ENCODE peak calls at places on chromosomes 12 and 14, in four cellular contexts. I is cardiac muscle cell, K is adrenal gland, T is ovary. V is an unnamed sample. For H3K36me3, the result is how much of the 10 kb centered on the place peaks cover.

GRCh38 chr14:55819610-55820304 is 239.8 kb downstream of the KTN1 start:
- DNase-seq in I (peak), T (no peak), K (no peak), V (no peak)

GRCh38 chr14:96265387-96265786 is 9.4 kb downstream of the BDKRB1 start:
- DNase-seq in I (no peak), T (no peak), K (no peak), V (no peak)

GRCh38 chr14:103400537-103400936 is 15.3 kb downstream of the MARK3 start:
- DNase-seq in K (no peak), I (no peak), T (no peak), V (no peak)

GRCh38 chr12:75446857-75447256 is 33.7 kb upstream of the GLIPR1 start:
- DNase-seq in I (no peak), K (no peak), T (no peak), V (no peak)

GRCh38 chr12:132702640-132703039 is 8.0 kb upstream of the PGAM5 start:
- DNase-seq in K (no peak), T (no peak), I (no peak), V (no peak)

GRCh38 chr12:14913381-14913781 is 25.0 kb downstream of the ERP27 start:
- DNase-seq in K (no peak), T (no peak), I (peak), V (no peak)

GRCh38 chr12:118370601-118371000 is 2.1 kb downstream of the TAOK3 start:
- DNase-seq in T (no peak), K (no peak), I (no peak), V (peak)

GRCh38 chr14:79947440-79947839 is 263.9 kb downstream of the DIO2 start:
- DNase-seq in K (no peak), I (no peak), T (no peak), V (no peak)

GRCh38 chr12:127165567-127166392 is 1101.2 kb upstream of the TMEM132C start:
- DNase-seq in I (peak), T (peak), K (peak), V (peak)

GRCh38 chr12:52215587-52216031 is 17.4 kb upstream of the KRT7 start:
- DNase-seq in K (no peak), I (peak), T (no peak), V (no peak)

GRCh38 chr14:74816124-74816523 is 53.0 kb downstream of the YLPM1 start:
- DNase-seq in I (no peak), T (no peak), K (no peak), V (no peak)

GRCh38 chr14:100588671-100589070 is 1.5 kb upstream of the BEGAIN start:
- DNase-seq in K (no peak), I (no peak), T (peak), V (no peak)

GRCh38 chr14:80996049-80996901 is 40.9 kb downstream of the TSHR start:
- DNase-seq in K (peak), T (no peak), I (peak), V (peak)

GRCh38 chr12:2960432-2960956 is 1.3 kb downstream of the TEAD4 start:
- DNase-seq in T (no peak), I (no peak), K (no peak), V (peak)

GRCh38 chr12:93712204-93712603 is 35.0 kb downstream of the CRADD start:
- DNase-seq in T (no peak), I (no peak), K (no peak), V (no peak)

GRCh38 chr12:53623986-53624385 is 2.2 kb downstream of the ATF7 start:
- DNase-seq in T (no peak), I (peak), K (no peak), V (no peak)

GRCh38 chr12:10873374-10873773 is 10.7 kb downstream of the PRH1 start:
- DNase-seq in T (no peak), I (peak), K (no peak), V (no peak)

GRCh38 chr14:90137807-90138206 is 76.0 kb downstream of the KCNK13 start:
- DNase-seq in T (no peak), I (peak), K (no peak), V (no peak)

GRCh38 chr12:20616093-20616492 is 79.0 kb upstream of the SLCO1C1 start:
- DNase-seq in K (no peak), I (no peak), T (no peak), V (no peak)

GRCh38 chr12:127280393-127281275 is 986.3 kb upstream of the TMEM132C start:
- DNase-seq in I (peak), T (peak), K (peak), V (peak)

GRCh38 chr12:59850268-59850667 is 254.4 kb downstream of the SLC16A7 start:
- DNase-seq in T (no peak), K (no peak), I (no peak), V (no peak)

GRCh38 chr12:25052191-25053020 is 103.5 kb upstream of the BCAT1 start:
- DNase-seq in K (peak), I (peak), T (no peak), V (no peak)

GRCh38 chr12:28536088-28536487 is 345.8 kb downstream of the CCDC91 start:
- DNase-seq in I (peak), K (no peak), T (no peak), V (no peak)

GRCh38 chr14:69716483-69717187 is 50.3 kb upstream of the SRSF5 start:
- DNase-seq in T (no peak), I (peak), K (no peak), V (no peak)

GRCh38 chr12:24081092-24081529 is 131.6 kb upstream of the SOX5 start:
- DNase-seq in T (no peak), K (no peak), I (no peak), V (no peak)

GRCh38 chr14:105315211-105315721 is 718 bp downstream of the PACS2 start:
- DNase-seq in T (peak), I (peak), K (peak), V (peak)

GRCh38 chr12:128791395-128792322 is 32.1 kb downstream of the SLC15A4 start:
- DNase-seq in T (no peak), I (no peak), K (no peak), V (no peak)
- H3K36me3 ChIP-seq in T (under half), I (under half), K (under half), V (under half)

GRCh38 chr12:108975024-108975593 is 45.8 kb downstream of the SVOP start:
- DNase-seq in I (peak), T (no peak), K (no peak), V (no peak)
- H3K4me3 ChIP-seq in I (no peak), T (no peak), K (no peak), V (no peak)

GRCh38 chr12:109915171-109916040 is 15.3 kb downstream of the TCHP start:
- DNase-seq in K (no peak), I (no peak), T (no peak), V (no peak)

GRCh38 chr12:109916045-109916444 is 16.0 kb downstream of the TCHP start:
- DNase-seq in I (no peak), T (no peak), K (no peak), V (no peak)

GRCh38 chr12:109912790-109913189 is 12.7 kb downstream of the TCHP start:
- DNase-seq in I (no peak), T (no peak), K (no peak), V (no peak)

GRCh38 chr12:109910969-109911348 is 10.9 kb downstream of the TCHP start:
- DNase-seq in I (peak), T (no peak), K (no peak), V (peak)

DNA sequence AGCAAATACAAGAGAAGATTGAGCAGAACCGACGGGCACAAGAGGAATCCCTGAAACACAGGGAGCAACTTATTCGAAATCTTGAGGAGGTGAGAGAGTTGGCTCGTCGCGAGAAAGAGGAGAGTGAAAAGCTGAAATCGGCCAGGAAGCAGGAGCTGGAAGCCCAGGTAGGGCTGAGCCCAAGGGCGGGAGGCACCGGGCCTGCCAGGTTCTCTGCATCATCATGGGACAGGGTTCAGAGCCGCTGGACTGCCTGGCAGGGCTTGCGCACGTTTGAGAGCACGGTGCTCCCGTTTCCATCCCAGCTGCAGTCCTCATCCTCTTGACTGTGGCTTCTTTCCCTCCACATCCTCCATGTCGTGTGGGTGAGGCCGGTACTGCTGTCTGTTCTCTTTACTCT is 14.4 kb downstream of the TCHP start:
- DNase-seq in T (no peak), K (no peak), I (no peak), V (no peak)
- H3K36me3 ChIP-seq in T (under half), K (under half), I (under half), V (under half)

GRCh38 chr14:91395998-91396660 is 21.5 kb downstream of the CCDC88C start:
- DNase-seq in I (no peak), K (no peak), T (no peak), V (no peak)
- H3K4me3 ChIP-seq in I (no peak), K (no peak), T (no peak), V (no peak)